ENCODE peak calls at places on chromosomes 4 and X, in five cellular contexts. J is right lobe of liver, N is right atrium auricular region, L is PC-3, S is cardiac muscle cell. D is an unnamed sample.

GRCh38 chr4:119706804-119707203 is 78.2 kb upstream of the PDE5A start:
- DNase-seq in J (no peak), N (no peak), L (no peak), S (no peak), D (no peak)

GRCh38 chr4:81565137-81565870 is 93.6 kb upstream of the RASGEF1B start:
- DNase-seq in J (peak), N (peak), L (peak), S (peak), D (no peak)

GRCh38 chr4:67437974-67438713 is 107.2 kb downstream of the CENPC start:
- DNase-seq in J (no peak), N (no peak), L (peak), S (no peak), D (peak)

GRCh38 chr4:183532823-183533222 is 28.0 kb downstream of the ING2 start:
- DNase-seq in J (no peak), N (no peak), L (peak), S (no peak), D (no peak)

GRCh38 chr4:152590179-152591031 is 54.5 kb upstream of the FBXW7 start:
- DNase-seq in J (no peak), N (no peak), L (peak), S (no peak), D (peak)

GRCh38 chr4:125728568-125728967 is 413.8 kb downstream of the FAT4 start:
- DNase-seq in J (no peak), N (no peak), L (peak), S (no peak), D (peak)

GRCh38 chr4:74230902-74231499 is 73.1 kb downstream of the MTHFD2L start:
- DNase-seq in J (no peak), N (peak), L (peak), S (no peak), D (peak)

GRCh38 chrX:39767446-39767845 is 330.3 kb downstream of the BCOR start:
- DNase-seq in J (no peak), N (no peak), L (no peak), S (no peak), D (no peak)

GRCh38 chr4:77145806-77146425 is 11.1 kb upstream of the CCNG2 start:
- DNase-seq in J (no peak), N (no peak), L (no peak), S (no peak), D (peak)

GRCh38 chrX:11886745-11887144 is 128.7 kb downstream of the MSL3 start:
- DNase-seq in J (no peak), N (no peak), L (peak), S (no peak), D (peak)

GRCh38 chr4:139018501-139018900 is 2.9 kb downstream of the NOCT start:
- DNase-seq in J (no peak), N (no peak), L (no peak), S (no peak), D (no peak)
- H3K27ac ChIP-seq in J (peak), N (no peak), L (no peak), S (no peak), D (no peak)

GRCh38 chrX:152641996-152642395 is 4.3 kb downstream of the GABRQ start:
- DNase-seq in J (no peak), N (no peak), L (peak), S (peak), D (no peak)
- TF ChIP-seq CTCF in J (peak), N (no peak), L (peak), S (peak), D (peak)

DNA sequence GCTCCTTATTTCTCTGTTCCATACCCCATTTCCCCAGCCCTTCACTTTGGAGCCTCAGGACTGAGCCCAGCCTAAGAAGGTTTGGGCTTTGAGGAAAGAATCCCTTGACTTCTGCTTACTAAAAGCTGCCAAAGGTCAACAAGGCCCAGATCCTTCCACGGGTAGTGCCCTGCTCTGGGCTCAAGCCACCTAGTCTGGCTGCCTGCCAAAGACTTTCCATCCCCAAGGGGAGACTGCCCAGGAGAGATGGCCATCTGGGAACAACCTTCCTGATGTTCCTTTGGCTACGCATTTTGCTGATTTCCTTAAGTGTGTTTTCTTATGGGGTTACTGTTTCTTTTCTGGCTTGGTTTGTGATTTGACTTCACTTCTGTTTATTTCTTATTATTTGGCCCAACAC is 49.8 kb upstream of the NDP start:
- DNase-seq in J (no peak), N (no peak), L (no peak), S (no peak), D (no peak)
- H3K27ac ChIP-seq in J (no peak), N (no peak), L (no peak), S (no peak), D (no peak)

DNA sequence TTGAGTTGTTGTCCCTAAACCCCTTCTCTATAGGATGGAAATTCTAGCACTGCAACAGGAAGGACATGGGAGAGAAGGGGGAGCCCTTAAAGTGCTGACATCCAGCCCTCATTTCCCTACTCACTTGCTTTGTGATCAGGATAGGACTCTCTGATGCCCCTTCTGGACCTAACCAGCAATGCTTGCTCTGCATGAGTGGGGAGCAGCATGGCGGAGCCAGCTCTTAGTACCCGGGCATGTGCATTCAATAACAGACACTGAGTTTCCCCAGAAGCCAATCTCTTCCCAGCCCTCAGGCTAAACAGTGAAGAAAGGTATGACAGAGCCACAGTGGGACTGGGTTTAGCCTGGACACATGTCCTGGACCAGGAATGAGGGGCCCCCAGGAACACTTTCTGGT is 14.0 kb downstream of the SOD3 start:
- DNase-seq in J (no peak), N (peak), L (peak), S (peak), D (no peak)
- TF ChIP-seq CTCF in J (no peak), N (no peak), L (peak), S (peak), D (peak)

GRCh38 chr4:48944252-48944651 is 37.7 kb upstream of the OCIAD2 start:
- DNase-seq in J (no peak), N (no peak), L (peak), S (no peak), D (peak)

GRCh38 chr4:48945981-48946380 is 39.4 kb upstream of the OCIAD2 start:
- DNase-seq in J (no peak), N (no peak), L (no peak), S (no peak), D (no peak)

GRCh38 chr4:48947731-48948130 is 38.3 kb upstream of the CWH43 start:
- DNase-seq in J (no peak), N (no peak), L (no peak), S (no peak), D (no peak)

GRCh38 chr4:48943387-48943786 is 36.8 kb upstream of the OCIAD2 start:
- DNase-seq in J (no peak), N (no peak), L (peak), S (no peak), D (no peak)

GRCh38 chr4:48944659-48945290 is 38.2 kb upstream of the OCIAD2 start:
- DNase-seq in J (no peak), N (no peak), L (peak), S (no peak), D (no peak)
- H3K27ac ChIP-seq in J (no peak), N (no peak), L (peak), S (no peak), D (peak)

DNA sequence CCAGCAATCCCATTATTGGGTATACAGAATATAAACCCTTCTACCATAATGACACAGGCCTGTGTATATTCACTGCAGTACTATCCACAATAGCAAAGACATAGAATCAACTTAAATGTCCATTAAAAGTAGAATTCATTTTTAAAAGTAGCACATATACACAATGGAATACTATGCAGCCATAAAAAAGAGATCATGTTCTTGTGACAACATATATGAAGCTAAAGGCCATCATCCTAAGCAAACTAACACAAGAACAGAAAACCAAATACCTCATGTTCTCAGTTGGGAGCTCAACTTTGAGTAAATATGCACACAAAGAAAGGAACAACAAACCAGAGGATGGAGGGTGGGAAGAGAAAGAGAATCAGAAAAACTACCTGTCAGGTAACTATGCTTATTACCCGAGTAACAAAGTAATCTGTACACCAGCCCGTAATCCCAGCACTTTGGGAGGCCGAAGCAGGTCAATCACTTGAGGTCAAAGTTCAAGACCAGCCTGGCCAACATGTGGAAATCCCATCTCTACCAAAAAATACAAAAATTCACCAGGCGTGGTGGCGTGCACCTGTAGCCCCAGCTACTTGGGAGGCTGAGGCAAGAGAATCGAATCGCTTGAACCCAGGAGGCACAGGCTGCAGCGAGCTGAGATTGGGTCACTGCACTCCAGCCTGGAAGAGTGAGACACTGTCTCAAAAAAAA is 22.8 kb downstream of the DHX15 start:
- DNase-seq in J (no peak), N (no peak), L (no peak), S (no peak), D (no peak)
- TF ChIP-seq CTCF in J (no peak), N (no peak), L (no peak), S (no peak), D (no peak)

DNA sequence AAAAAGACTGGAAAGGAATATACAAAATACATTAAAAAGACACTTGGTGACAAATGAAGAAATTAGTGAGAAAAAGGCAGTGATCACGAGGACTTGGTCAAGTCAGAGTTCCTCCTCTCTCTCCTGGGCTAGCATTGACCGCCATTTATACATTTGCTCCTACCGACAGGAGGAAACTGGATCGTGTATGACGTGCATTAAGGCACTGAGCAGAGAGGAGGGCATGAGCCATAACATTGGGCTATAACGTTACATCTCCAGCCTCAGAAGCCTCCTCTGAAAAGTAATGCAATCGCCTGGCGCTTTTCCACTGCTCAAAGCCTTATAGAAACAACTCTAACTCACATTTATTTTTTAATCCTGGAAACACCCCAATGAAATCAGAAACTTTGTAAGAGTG is 10.5 kb downstream of the OTOP1 start:
- DNase-seq in J (no peak), N (no peak), L (no peak), S (no peak), D (no peak)
- H3K27ac ChIP-seq in J (no peak), N (no peak), L (no peak), S (no peak), D (no peak)

DNA sequence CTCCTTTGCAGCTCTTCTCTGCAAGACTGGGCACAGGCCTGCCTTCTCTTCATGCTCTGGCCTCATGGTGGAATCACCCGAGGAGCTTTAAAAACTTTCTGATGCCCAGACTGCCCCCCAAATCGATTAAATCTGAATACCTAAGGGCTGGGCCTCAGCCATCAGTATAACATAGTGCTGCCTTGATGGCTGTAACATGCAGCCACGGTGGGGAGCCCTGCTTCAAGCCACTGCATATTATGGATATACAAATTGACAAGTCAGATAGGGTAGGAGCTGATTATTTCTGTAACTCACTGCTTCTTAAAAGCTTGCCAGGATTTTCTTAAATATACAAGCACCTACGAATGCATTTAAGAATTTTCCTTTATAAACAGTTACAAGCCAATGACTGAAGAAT is 40.5 kb downstream of the GPM6B start:
- DNase-seq in J (no peak), N (no peak), L (no peak), S (no peak), D (no peak)
- TF ChIP-seq CTCF in J (no peak), N (no peak), L (no peak), S (no peak), D (no peak)

GRCh38 chrX:155068165-155068564 is 2.8 kb downstream of the CMC4 start:
- DNase-seq in J (no peak), N (no peak), L (peak), S (no peak), D (peak)

GRCh38 chrX:155070038-155070437 is 898 bp downstream of the CMC4 start:
- DNase-seq in J (no peak), N (no peak), L (no peak), S (no peak), D (no peak)

GRCh38 chrX:155069414-155069813 is 1.5 kb downstream of the CMC4 start:
- DNase-seq in J (no peak), N (no peak), L (no peak), S (no peak), D (no peak)

GRCh38 chrX:155061770-155062169 is 9.2 kb downstream of the CMC4 start:
- DNase-seq in J (no peak), N (no peak), L (no peak), S (no peak), D (no peak)

DNA sequence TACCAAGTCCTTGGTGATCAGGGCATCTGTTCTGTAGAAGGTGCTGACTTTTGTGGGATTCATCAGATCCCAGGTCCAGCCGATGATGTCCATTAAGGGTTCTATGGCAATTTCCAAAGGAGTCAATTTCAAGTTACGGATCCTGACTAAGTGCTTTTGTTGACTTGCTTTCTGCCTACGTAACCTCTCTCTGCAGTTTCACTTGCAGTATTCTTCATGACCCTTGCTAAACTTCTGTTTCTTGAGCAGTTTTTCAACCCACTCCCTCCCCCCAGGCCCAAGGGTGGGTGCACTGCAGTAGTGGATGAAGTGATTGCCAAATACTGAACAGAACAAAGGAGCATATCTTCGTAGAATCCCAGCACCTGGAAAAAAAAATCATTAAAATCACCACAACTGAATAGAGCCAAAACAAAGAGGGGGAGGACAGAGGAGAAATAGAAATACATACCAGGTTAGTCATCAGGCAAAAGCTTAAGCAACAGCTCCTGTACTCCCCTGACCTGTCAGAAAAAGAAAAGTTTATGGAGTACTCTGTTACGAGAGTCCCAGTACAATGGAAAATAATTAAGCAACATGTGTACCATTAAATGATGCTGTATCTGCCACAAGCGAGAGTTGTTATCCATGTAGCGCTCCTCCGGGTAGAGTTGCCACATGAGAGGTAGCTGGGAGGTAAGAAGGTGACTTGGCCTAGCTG is 5.8 kb downstream of the CMC4 start:
- DNase-seq in J (no peak), N (no peak), L (peak), S (no peak), D (peak)
- H3K27ac ChIP-seq in J (peak), N (no peak), L (peak), S (no peak), D (no peak)